ENCODE peak calls at places on chromosomes 7 and 10, in six cellular contexts. K, B, J, C, U and N are unnamed samples.

GRCh38 chr7:36456548-36456947 is 66.9 kb downstream of the ANLN start:
- DNase-seq in K (no peak), B (no peak), J (no peak), C (no peak), U (no peak), N (no peak)

GRCh38 chr7:130091999-130092398 is 21.7 kb downstream of the KLHDC10 start:
- DNase-seq in K (no peak), B (no peak), J (no peak), C (no peak), U (no peak), N (no peak)

GRCh38 chr7:50826371-50827172 is 43.9 kb upstream of the GRB10 start:
- DNase-seq in K (peak), B (peak), J (no peak), C (no peak), U (no peak), N (peak)

GRCh38 chr10:109886788-109887155 is 36.5 kb downstream of the XPNPEP1 start:
- DNase-seq in K (no peak), B (no peak), J (no peak), C (no peak), U (no peak), N (no peak)

GRCh38 chr10:101134299-101135127 is 3.4 kb downstream of the TLX1 start:
- DNase-seq in K (no peak), B (no peak), J (no peak), C (no peak), U (no peak), N (no peak)

GRCh38 chr10:69634759-69635425 is 4.8 kb downstream of the FAM241B start:
- DNase-seq in K (no peak), B (no peak), J (no peak), C (no peak), U (no peak), N (no peak)

GRCh38 chr7:20331912-20332317 is 1.2 kb downstream of the ITGB8 start:
- DNase-seq in K (no peak), B (no peak), J (no peak), C (no peak), U (no peak), N (no peak)

GRCh38 chr7:138092486-138093028 is 16.3 kb downstream of the AKR1D1 start:
- DNase-seq in K (no peak), B (peak), J (no peak), C (peak), U (no peak), N (no peak)

GRCh38 chr10:110206988-110207804 is at the start of gene MXI1:
- DNase-seq in K (no peak), B (peak), J (no peak), C (no peak), U (peak), N (peak)

GRCh38 chr10:87863102-87863943 is at the start of the genes KLLN and PTEN:
- DNase-seq in K (peak), B (peak), J (peak), C (peak), U (peak), N (peak)

GRCh38 chr7:125059861-125060456 is 130.3 kb upstream of the POT1 start:
- DNase-seq in K (no peak), B (peak), J (no peak), C (peak), U (no peak), N (no peak)

GRCh38 chr10:101672536-101672935 is 22.4 kb downstream of the FBXW4 start:
- DNase-seq in K (no peak), B (no peak), J (no peak), C (no peak), U (peak), N (no peak)

GRCh38 chr10:72821606-72822005 is 71.9 kb upstream of the OIT3 start:
- DNase-seq in K (no peak), B (no peak), J (no peak), C (no peak), U (no peak), N (peak)

GRCh38 chr10:124562425-124563060 is 100.9 kb downstream of the LHPP start:
- DNase-seq in K (no peak), B (no peak), J (no peak), C (no peak), U (peak), N (peak)

GRCh38 chr7:923108-924041 is 31.1 kb downstream of the ADAP1 start:
- DNase-seq in K (peak), B (no peak), J (peak), C (peak), U (peak), N (no peak)

GRCh38 chr7:105788816-105789349 is 87.5 kb downstream of the ATXN7L1 start:
- DNase-seq in K (no peak), B (no peak), J (no peak), C (no peak), U (no peak), N (no peak)

GRCh38 chr10:16891375-16892313 is 74.4 kb upstream of the RSU1 start:
- DNase-seq in K (peak), B (peak), J (no peak), C (no peak), U (peak), N (peak)

GRCh38 chr10:44008270-44008916 is 359.7 kb upstream of the ZNF32 start:
- DNase-seq in K (no peak), B (peak), J (no peak), C (no peak), U (no peak), N (peak)

GRCh38 chr7:117077658-117078057 is 124.4 kb downstream of the ST7 start:
- DNase-seq in K (no peak), B (no peak), J (no peak), C (peak), U (no peak), N (no peak)

GRCh38 chr7:98754041-98754479 is 115.8 kb downstream of the TMEM130 start:
- DNase-seq in K (no peak), B (no peak), J (no peak), C (peak), U (no peak), N (peak)

GRCh38 chr7:104895851-104896236 is 118.2 kb upstream of the KMT2E start:
- DNase-seq in K (no peak), B (no peak), J (no peak), C (no peak), U (no peak), N (no peak)

GRCh38 chr7:16991551-16991950 is 109.8 kb upstream of the AGR3 start:
- DNase-seq in K (no peak), B (no peak), J (no peak), C (no peak), U (no peak), N (no peak)

GRCh38 chr7:115471891-115472290 is 550.0 kb downstream of the MDFIC start:
- DNase-seq in K (no peak), B (peak), J (no peak), C (no peak), U (no peak), N (no peak)

GRCh38 chr7:3120513-3120912 is 76.8 kb upstream of the CARD11 start:
- DNase-seq in K (no peak), B (no peak), J (no peak), C (no peak), U (no peak), N (no peak)